ENCODE peak calls at places on chromosomes 7 and 10, in four cellular contexts. One of them, this sample, is unnamed.

GRCh38 chr7:85840532-85840931 is 653.7 kb upstream of the SEMA3D start:
- DNase-seq in GM12878: no peak
- DNase-seq in HepG2: no peak
- DNase-seq in HCT116: no peak
- DNase-seq in this sample: no peak

GRCh38 chr10:61662794-61663259 is at the start of gene CABCOCO1:
- DNase-seq in GM12878: no peak
- DNase-seq in HepG2: no peak
- DNase-seq in HCT116: peak; percentile 47
- DNase-seq in this sample: peak; percentile 25

GRCh38 chr10:29496341-29497162 is 138.2 kb downstream of the SVIL start:
- DNase-seq in GM12878: no peak
- DNase-seq in HepG2: peak; percentile 49
- DNase-seq in HCT116: peak; percentile 28
- DNase-seq in this sample: peak; percentile 47

GRCh38 chr7:104225441-104225840 is 17.6 kb upstream of the ORC5 start:
- DNase-seq in GM12878: no peak
- DNase-seq in HepG2: no peak
- DNase-seq in HCT116: no peak
- DNase-seq in this sample: no peak

GRCh38 chr7:153887756-153888591 is 164.2 kb upstream of the DPP6 start:
- DNase-seq in GM12878: no peak
- DNase-seq in HepG2: no peak
- DNase-seq in HCT116: no peak
- DNase-seq in this sample: no peak

GRCh38 chr10:124717911-124718734 is 26.1 kb downstream of the FAM53B start:
- DNase-seq in GM12878: peak; percentile 95
- DNase-seq in HepG2: no peak
- DNase-seq in HCT116: no peak
- DNase-seq in this sample: no peak

GRCh38 chr10:12803781-12804180 is 197.7 kb downstream of the CCDC3 start:
- DNase-seq in GM12878: no peak
- DNase-seq in HepG2: no peak
- DNase-seq in HCT116: no peak
- DNase-seq in this sample: no peak

GRCh38 chr10:35336921-35337741 is 822 bp downstream of the CCNY start:
- DNase-seq in GM12878: no peak
- DNase-seq in HepG2: peak; percentile 16
- DNase-seq in HCT116: no peak
- DNase-seq in this sample: peak; percentile 60

GRCh38 chr10:80422221-80422536 is 13.8 kb downstream of the PRXL2A start:
- DNase-seq in GM12878: no peak
- DNase-seq in HepG2: no peak
- DNase-seq in HCT116: no peak
- DNase-seq in this sample: no peak

GRCh38 chr7:106486331-106486730 is 174.6 kb downstream of the CCDC71L start:
- DNase-seq in GM12878: no peak
- DNase-seq in HepG2: no peak
- DNase-seq in HCT116: no peak
- DNase-seq in this sample: no peak

DNA sequence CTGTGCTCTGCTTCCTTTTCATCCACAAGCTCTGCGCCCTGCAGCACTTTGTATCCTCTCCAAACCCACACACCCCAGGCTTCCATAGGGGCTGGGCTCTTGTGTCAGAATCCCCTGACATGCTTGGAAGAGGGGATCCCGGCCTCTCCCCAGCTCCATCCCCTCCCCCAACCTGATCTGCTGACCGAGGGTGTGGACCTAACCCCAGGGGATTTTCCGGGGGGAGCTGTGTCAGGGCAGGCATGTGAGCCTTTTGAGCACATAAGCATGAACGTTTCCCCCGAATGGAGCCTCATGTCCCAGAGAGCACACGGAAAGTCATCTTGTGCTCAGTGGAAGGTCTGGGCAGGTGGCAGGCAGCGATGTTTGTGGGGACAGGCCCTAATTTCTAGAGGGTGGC is 17.7 kb downstream of the GPR26 start:
- DNase-seq in GM12878: no peak
- DNase-seq in HepG2: no peak
- DNase-seq in HCT116: no peak
- DNase-seq in this sample: no peak
- TF ChIP-seq JUND in GM12878: no peak
- TF ChIP-seq JUND in HepG2: no peak
- TF ChIP-seq JUND in HCT116: no peak
- TF ChIP-seq JUND in this sample: no peak

DNA sequence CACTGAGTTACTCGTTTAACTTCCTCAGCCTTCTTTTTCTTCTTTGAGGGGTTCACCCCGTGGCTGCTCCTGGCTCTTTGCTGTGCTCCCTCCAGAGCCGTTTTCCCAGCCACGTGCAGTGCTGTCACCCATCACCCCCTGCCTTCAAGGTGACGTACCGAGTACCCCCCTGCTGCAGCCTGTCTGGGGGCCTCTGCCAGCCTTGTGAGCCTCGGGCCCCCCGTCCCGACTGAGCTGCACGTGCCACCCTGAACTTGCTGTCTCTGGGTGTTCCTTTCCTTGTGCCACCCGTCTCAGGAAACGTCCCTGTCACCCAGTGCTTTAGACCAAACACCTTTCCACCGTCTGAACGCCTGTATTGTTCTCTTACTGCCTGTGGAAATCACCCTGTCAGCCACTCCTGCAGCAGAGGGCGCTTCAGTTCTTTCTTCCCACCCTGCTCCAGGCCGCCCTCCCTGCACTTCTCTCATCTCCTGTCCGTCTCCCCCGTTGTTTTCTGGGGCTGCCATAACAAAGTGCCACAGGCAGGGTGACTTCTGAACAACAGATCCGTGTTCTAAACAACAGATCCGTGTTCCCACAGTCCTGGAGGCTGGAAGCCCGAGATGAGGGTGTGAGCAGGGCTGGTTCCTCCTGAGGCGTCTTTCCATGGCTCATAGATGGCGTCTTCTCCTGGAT is 44.6 kb downstream of the WDR37 start:
- DNase-seq in GM12878: no peak
- DNase-seq in HepG2: no peak
- DNase-seq in HCT116: no peak
- DNase-seq in this sample: peak; percentile 13
- TF ChIP-seq JUND in GM12878: no peak
- TF ChIP-seq JUND in HepG2: no peak
- TF ChIP-seq JUND in HCT116: no peak
- TF ChIP-seq JUND in this sample: no peak

GRCh38 chr7:46930336-46930735 is 651.6 kb downstream of the TNS3 start:
- DNase-seq in GM12878: no peak
- DNase-seq in HepG2: no peak
- DNase-seq in HCT116: no peak
- DNase-seq in this sample: no peak

GRCh38 chr7:46932656-46933424 is 649.1 kb downstream of the TNS3 start:
- DNase-seq in GM12878: no peak
- DNase-seq in HepG2: no peak
- DNase-seq in HCT116: no peak
- DNase-seq in this sample: no peak

GRCh38 chr7:46934198-46934825 is 647.6 kb downstream of the TNS3 start:
- DNase-seq in GM12878: no peak
- DNase-seq in HepG2: no peak
- DNase-seq in HCT116: no peak
- DNase-seq in this sample: no peak

GRCh38 chr7:46933596-46933995 is 648.3 kb downstream of the TNS3 start:
- DNase-seq in GM12878: no peak
- DNase-seq in HepG2: no peak
- DNase-seq in HCT116: no peak
- DNase-seq in this sample: no peak

GRCh38 chr7:46932266-46932655 is 649.6 kb downstream of the TNS3 start:
- DNase-seq in GM12878: no peak
- DNase-seq in HepG2: no peak
- DNase-seq in HCT116: no peak
- DNase-seq in this sample: no peak
- TF ChIP-seq JUND in GM12878: no peak
- TF ChIP-seq JUND in HepG2: no peak
- TF ChIP-seq JUND in HCT116: no peak
- TF ChIP-seq JUND in this sample: no peak

GRCh38 chr7:29202651-29203069 is 8.1 kb downstream of the CHN2 start:
- DNase-seq in GM12878: no peak
- DNase-seq in HepG2: no peak
- DNase-seq in HCT116: no peak
- DNase-seq in this sample: no peak
- TF ChIP-seq JUND in GM12878: no peak
- TF ChIP-seq JUND in HepG2: no peak
- TF ChIP-seq JUND in HCT116: no peak
- TF ChIP-seq JUND in this sample: no peak

This sample was measured in T47D.